ENCODE peak calls at places on chromosomes 5 and 9, in five cellular contexts. O is GM03348, Q is fibroblast of the conjunctiva, M is spleen, T is GM13976. W is an unnamed sample.

GRCh38 chr5:61139094-61139873 is 23.0 kb downstream of the SMIM15 start:
- DNase-seq in M (no peak), T (no peak), Q (no peak), O (no peak), W (no peak)

GRCh38 chr5:177968661-177969211 is 27.3 kb downstream of the PROP1 start:
- DNase-seq in Q (no peak), M (no peak), T (no peak), O (no peak), W (no peak)

GRCh38 chr9:88521308-88521707 is 13.7 kb upstream of the NXNL2 start:
- DNase-seq in T (no peak), Q (no peak), O (no peak), M (no peak), W (no peak)

GRCh38 chr5:115392611-115393010 is 96.2 kb upstream of the CCDC112 start:
- DNase-seq in Q (no peak), M (no peak), T (no peak), O (peak), W (no peak)

GRCh38 chr9:12775963-12776774 is 1.3 kb downstream of the LURAP1L start:
- DNase-seq in T (peak), M (peak), Q (peak), O (peak), W (peak)

GRCh38 chr9:93228030-93228429 is 44.1 kb downstream of the WNK2 start:
- DNase-seq in M (no peak), T (no peak), Q (no peak), O (no peak), W (no peak)

GRCh38 chr9:95507456-95508241 is 9.1 kb downstream of the PTCH1 start:
- DNase-seq in Q (no peak), T (peak), O (peak), M (no peak), W (no peak)

GRCh38 chr5:141848771-141849370 is 29.3 kb downstream of the PCDH1 start:
- DNase-seq in O (peak), T (peak), Q (no peak), M (no peak), W (peak)

GRCh38 chr9:119841005-119841404 is 471.8 kb upstream of the BRINP1 start:
- DNase-seq in Q (no peak), M (no peak), T (no peak), O (no peak), W (no peak)

GRCh38 chr5:138438724-138439536 is at the start of gene REEP2:
- DNase-seq in T (peak), M (peak), O (peak), Q (peak), W (peak)

GRCh38 chr5:178766936-178767912 is 36.8 kb upstream of the ZNF354A start:
- DNase-seq in Q (no peak), M (no peak), O (no peak), T (no peak), W (no peak)

GRCh38 chr5:159826351-159827222 is 89.7 kb upstream of the ADRA1B start:
- DNase-seq in M (no peak), T (peak), Q (no peak), O (peak), W (peak)

GRCh38 chr9:108994695-108995094 is 18.6 kb downstream of the CTNNAL1 start:
- DNase-seq in Q (no peak), M (peak), T (peak), O (no peak), W (no peak)

GRCh38 chr5:96142184-96142781 is 180.6 kb upstream of the ELL2 start:
- DNase-seq in T (no peak), M (no peak), O (no peak), Q (no peak), W (no peak)

W was measured in hepatic stellate cell.